ENCODE peak calls at places on chromosomes 6 and 20, in seven cellular contexts. F is CD8-positive, alpha-beta memory T cell; L is fibroblast of the conjunctiva; I is activated CD8-positive, alpha-beta T cell treated with anti-CD3 and anti-CD28 coated beads for 36 hours; H is stimulated activated CD4-positive, alpha-beta T cell treated with anti-CD3 and anti-CD28 coated beads, Interleukin-4, amount 100 ng/mL, for 48 hours; R is NCI-H460; T is astrocyte of the cerebellum. J is an unnamed sample.

GRCh38 chr6:148819852-148820251 is 73.0 kb downstream of the UST start:
- DNase-seq in I (no peak), R (no peak), L (no peak), H (no peak), F (no peak), T (no peak), J (no peak)

GRCh38 chr20:31713312-31714049 is 9.2 kb downstream of the BCL2L1 start:
- DNase-seq in L (peak), R (peak), H (no peak), F (no peak), I (no peak), T (peak), J (no peak)

GRCh38 chr6:157981395-157982296 is at the start of gene SYNJ2:
- DNase-seq in H (peak), L (no peak), F (peak), R (peak), T (no peak), I (peak), J (peak)

GRCh38 chr6:45483021-45483420 is 105.3 kb upstream of the SUPT3H start:
- DNase-seq in H (no peak), I (no peak), L (peak), R (no peak), F (no peak), T (peak), J (no peak)

GRCh38 chr20:24629668-24630067 is 160.2 kb downstream of the SYNDIG1 start:
- DNase-seq in R (no peak), I (no peak), F (no peak), L (no peak), H (no peak), T (no peak), J (no peak)

GRCh38 chr6:3205913-3206312 is 21.5 kb downstream of the TUBB2B start:
- DNase-seq in H (no peak), T (peak), I (peak), R (no peak), L (peak), F (no peak), J (no peak)

GRCh38 chr20:33431797-33432381 is 11.7 kb downstream of the SNTA1 start:
- DNase-seq in H (no peak), F (no peak), I (no peak), R (no peak), L (no peak), T (no peak), J (no peak)

GRCh38 chr20:44138859-44139258 is 48.1 kb downstream of the JPH2 start:
- DNase-seq in L (no peak), I (no peak), R (no peak), F (no peak), H (no peak), T (no peak), J (no peak)

GRCh38 chr6:30213999-30214982 is 1.1 kb upstream of the TRIM26 start:
- DNase-seq in H (peak), F (peak), T (no peak), I (peak), L (peak), R (peak), J (peak)

GRCh38 chr6:5442319-5442718 is 181.0 kb downstream of the FARS2 start:
- DNase-seq in R (no peak), T (no peak), I (no peak), L (no peak), F (no peak), H (no peak), J (no peak)

GRCh38 chr6:149260214-149260874 is 57.2 kb upstream of the TAB2 start:
- DNase-seq in F (no peak), T (no peak), L (no peak), H (no peak), R (no peak), I (no peak), J (no peak)

GRCh38 chr20:10433014-10433622 is 904 bp downstream of the MKKS start:
- DNase-seq in R (no peak), H (no peak), L (no peak), I (no peak), F (no peak), T (no peak), J (no peak)

GRCh38 chr6:110561708-110562107 is 85.3 kb upstream of the SLC22A16 start:
- DNase-seq in F (no peak), R (no peak), T (no peak), I (no peak), L (no peak), H (no peak), J (no peak)

GRCh38 chr6:134077301-134077700 is 24.9 kb upstream of the SLC2A12 start:
- DNase-seq in R (no peak), I (no peak), L (no peak), F (no peak), T (peak), H (no peak), J (no peak)

GRCh38 chr6:13872681-13873080 is 52.1 kb upstream of the RNF182 start:
- DNase-seq in I (no peak), R (no peak), F (no peak), L (no peak), H (no peak), T (no peak), J (no peak)

GRCh38 chr20:44745560-44746366 is at the start of gene KCNK15:
- DNase-seq in T (no peak), H (no peak), L (no peak), R (no peak), I (peak), F (peak), J (no peak)

GRCh38 chr20:7585126-7585679 is 355.1 kb downstream of the HAO1 start:
- DNase-seq in I (no peak), H (no peak), T (no peak), F (no peak), L (no peak), R (no peak), J (no peak)

GRCh38 chr6:5950448-5950847 is 56.3 kb downstream of the NRN1 start:
- DNase-seq in T (no peak), H (peak), F (no peak), L (no peak), I (peak), R (no peak), J (peak)

GRCh38 chr6:155717369-155717768 is 261.7 kb upstream of the NOX3 start:
- DNase-seq in R (no peak), T (no peak), H (no peak), F (no peak), L (no peak), I (no peak), J (no peak)

GRCh38 chr6:118325220-118325860 is 222.8 kb upstream of the PLN start:
- DNase-seq in F (no peak), I (no peak), H (no peak), L (no peak), R (no peak), T (no peak), J (no peak)

GRCh38 chr6:105603779-105604592 is 201.1 kb upstream of the PREP start:
- DNase-seq in T (no peak), H (no peak), R (no peak), F (no peak), I (no peak), L (no peak), J (no peak)

GRCh38 chr6:72855471-72855870 is 233.6 kb downstream of the KCNQ5 start:
- DNase-seq in R (no peak), F (no peak), H (no peak), T (no peak), L (no peak), I (no peak), J (no peak)

GRCh38 chr6:33075568-33076405 is at the start of gene HLA-DPB1:
- DNase-seq in I (peak), L (peak), F (no peak), R (peak), T (peak), H (no peak), J (peak)

GRCh38 chr20:53890434-53891305 is 179.7 kb downstream of the BCAS1 start:
- DNase-seq in H (no peak), R (no peak), I (peak), T (no peak), F (no peak), L (no peak), J (no peak)

GRCh38 chr6:37630281-37630799 is 67.3 kb downstream of the MDGA1 start:
- DNase-seq in F (no peak), I (no peak), T (peak), R (no peak), H (no peak), L (peak), J (no peak)

GRCh38 chr6:7392402-7392801 is 2.8 kb downstream of the RIOK1 start:
- DNase-seq in T (no peak), F (no peak), L (no peak), I (no peak), H (no peak), R (no peak), J (no peak)

GRCh38 chr20:41203660-41204059 is 66.3 kb downstream of the PLCG1 start:
- DNase-seq in I (no peak), L (no peak), F (no peak), R (no peak), H (no peak), T (no peak), J (no peak)

GRCh38 chr20:56781108-56781739 is 152.1 kb downstream of the TFAP2C start:
- DNase-seq in R (peak), F (no peak), L (peak), T (no peak), H (no peak), I (no peak), J (no peak)

GRCh38 chr6:112008482-112008881 is 45.4 kb upstream of the CCN6 start:
- DNase-seq in H (no peak), L (no peak), R (no peak), T (no peak), F (no peak), I (no peak), J (no peak)

GRCh38 chr6:63887011-63887751 is 251.6 kb downstream of the PHF3 start:
- DNase-seq in T (no peak), F (no peak), L (no peak), R (no peak), H (no peak), I (no peak), J (no peak)

GRCh38 chr6:3665608-3666007 is 85.9 kb downstream of the PXDC1 start:
- DNase-seq in F (no peak), L (no peak), R (no peak), I (no peak), T (no peak), H (no peak), J (no peak)

GRCh38 chr6:12937971-12938370 is 221.4 kb downstream of the PHACTR1 start:
- DNase-seq in I (no peak), F (no peak), R (no peak), H (no peak), L (no peak), T (no peak), J (no peak)

GRCh38 chr6:37538107-37538506 is 38.4 kb upstream of the CCDC167 start:
- DNase-seq in I (no peak), T (no peak), L (no peak), R (peak), H (no peak), F (no peak), J (no peak)

GRCh38 chr20:50130995-50131394 is 18.0 kb upstream of the UBE2V1 start:
- DNase-seq in I (no peak), R (no peak), F (no peak), L (no peak), T (no peak), H (no peak), J (no peak)

GRCh38 chr20:54112221-54112884 is 42.0 kb upstream of the BCAS1 start:
- DNase-seq in T (no peak), F (no peak), R (no peak), I (no peak), L (no peak), H (no peak), J (no peak)

GRCh38 chr20:1033751-1034419 is 31.8 kb upstream of the RSPO4 start:
- DNase-seq in I (peak), R (no peak), L (no peak), T (no peak), H (peak), F (no peak), J (no peak)

GRCh38 chr20:15594296-15594695 is 979.0 kb downstream of the KIF16B start:
- DNase-seq in L (no peak), F (no peak), T (no peak), R (no peak), H (no peak), I (no peak), J (no peak)